ENCODE peak calls at places on chromosome 3, in five cellular contexts. U is sigmoid colon, L is HepG2, X is esophagus muscularis mucosa, N is K562. Y is an unnamed sample.

GRCh38 chr3:13011369-13012227 is 61.6 kb downstream of the IQSEC1 start:
- DNase-seq in N (peak), L (peak), X (no peak), U (peak), Y (peak)

GRCh38 chr3:47841786-47842349 is 38.9 kb downstream of the DHX30 start:
- DNase-seq in U (no peak), L (no peak), N (no peak), X (no peak), Y (no peak)

GRCh38 chr3:174424656-174425055 is 434.5 kb upstream of the NAALADL2 start:
- DNase-seq in N (no peak), X (no peak), U (no peak), L (no peak), Y (no peak)

GRCh38 chr3:74435631-74436030 is 178.8 kb downstream of the CNTN3 start:
- DNase-seq in X (no peak), L (no peak), U (no peak), N (no peak), Y (no peak)

GRCh38 chr3:47000922-47001730 is 21.7 kb downstream of the NBEAL2 start:
- DNase-seq in N (no peak), X (no peak), U (no peak), L (no peak), Y (no peak)

GRCh38 chr3:37905987-37906674 is 44.5 kb downstream of the CTDSPL start:
- DNase-seq in L (peak), N (no peak), U (no peak), X (no peak), Y (no peak)

GRCh38 chr3:170233532-170233931 is 11.3 kb downstream of the PRKCI start:
- DNase-seq in L (peak), U (no peak), X (no peak), N (no peak), Y (peak)

GRCh38 chr3:27658741-27659140 is 63.4 kb downstream of the EOMES start:
- DNase-seq in L (no peak), U (no peak), X (no peak), N (no peak), Y (no peak)

GRCh38 chr3:126342211-126342610 is 15.0 kb downstream of the KLF15 start:
- DNase-seq in U (no peak), L (no peak), X (no peak), N (no peak), Y (no peak)

GRCh38 chr3:130517541-130517940 is 564 bp downstream of the COL6A6 start:
- DNase-seq in X (no peak), L (no peak), N (no peak), U (no peak), Y (no peak)

GRCh38 chr3:72185549-72186484 is 400.9 kb upstream of the PROK2 start:
- DNase-seq in X (no peak), U (no peak), N (peak), L (peak), Y (no peak)

GRCh38 chr3:45124379-45124778 is 21.8 kb downstream of the CDCP1 start:
- DNase-seq in L (no peak), N (no peak), U (no peak), X (no peak), Y (no peak)

GRCh38 chr3:138625707-138626365 is 17.3 kb downstream of the FAIM start:
- DNase-seq in U (no peak), L (no peak), X (no peak), N (no peak), Y (no peak)

GRCh38 chr3:37492977-37493471 is 318.6 kb upstream of the LRRFIP2 start:
- DNase-seq in L (no peak), X (no peak), U (no peak), N (no peak), Y (no peak)

GRCh38 chr3:186844908-186845307 is 2.4 kb downstream of the ADIPOQ start:
- DNase-seq in X (no peak), U (no peak), L (no peak), N (no peak), Y (no peak)

GRCh38 chr3:186842426-186843038 is at the start of gene ADIPOQ:
- DNase-seq in L (no peak), U (no peak), X (no peak), N (no peak), Y (no peak)

GRCh38 chr3:186843039-186843432 is 526 bp downstream of the ADIPOQ start:
- DNase-seq in X (no peak), N (no peak), U (no peak), L (no peak), Y (no peak)

GRCh38 chr3:186841637-186842036 is 873 bp upstream of the ADIPOQ start:
- DNase-seq in N (no peak), X (no peak), U (no peak), L (no peak), Y (no peak)

DNA sequence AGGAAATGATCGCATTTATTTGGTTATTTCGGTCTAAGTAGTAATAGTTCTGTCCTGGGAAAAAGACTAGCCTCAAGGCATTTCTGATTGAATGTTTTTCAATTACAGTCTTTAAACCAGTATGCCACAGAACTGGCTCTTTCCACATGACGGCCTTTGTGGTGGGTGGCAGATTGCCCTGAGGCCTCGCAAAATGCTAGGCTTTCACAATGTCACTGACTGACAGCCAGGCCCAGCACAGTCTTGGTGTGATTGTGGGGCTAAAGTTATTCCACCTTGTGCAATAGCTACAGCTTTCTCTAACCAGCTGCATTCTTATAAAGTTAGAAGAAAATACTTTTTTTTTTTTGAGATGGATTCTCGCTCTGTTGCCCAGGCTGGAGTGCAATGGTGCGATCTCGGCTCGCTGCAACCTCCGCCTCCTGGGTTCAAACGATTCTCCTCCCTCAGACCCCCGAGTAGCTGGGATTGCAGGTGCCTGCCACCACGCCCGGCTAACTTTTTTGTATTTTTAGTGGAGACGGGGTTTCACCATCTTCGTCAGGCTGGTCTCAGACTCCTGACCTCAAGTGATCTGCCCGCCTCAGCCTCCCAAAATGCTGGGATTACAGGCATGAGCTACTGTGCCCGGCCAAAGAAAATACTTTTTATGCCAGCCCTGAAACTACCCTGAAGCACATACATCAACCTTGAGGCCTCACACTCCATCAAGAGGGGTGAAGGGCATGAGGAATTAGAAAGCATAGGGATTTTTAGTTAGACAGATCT is 2.5 kb upstream of the ADIPOQ start:
- DNase-seq in X (no peak), N (no peak), U (no peak), L (no peak), Y (no peak)
- TF ChIP-seq POLR2AphosphoS5 in X (no peak), N (no peak), U (no peak), L (no peak), Y (no peak)

DNA sequence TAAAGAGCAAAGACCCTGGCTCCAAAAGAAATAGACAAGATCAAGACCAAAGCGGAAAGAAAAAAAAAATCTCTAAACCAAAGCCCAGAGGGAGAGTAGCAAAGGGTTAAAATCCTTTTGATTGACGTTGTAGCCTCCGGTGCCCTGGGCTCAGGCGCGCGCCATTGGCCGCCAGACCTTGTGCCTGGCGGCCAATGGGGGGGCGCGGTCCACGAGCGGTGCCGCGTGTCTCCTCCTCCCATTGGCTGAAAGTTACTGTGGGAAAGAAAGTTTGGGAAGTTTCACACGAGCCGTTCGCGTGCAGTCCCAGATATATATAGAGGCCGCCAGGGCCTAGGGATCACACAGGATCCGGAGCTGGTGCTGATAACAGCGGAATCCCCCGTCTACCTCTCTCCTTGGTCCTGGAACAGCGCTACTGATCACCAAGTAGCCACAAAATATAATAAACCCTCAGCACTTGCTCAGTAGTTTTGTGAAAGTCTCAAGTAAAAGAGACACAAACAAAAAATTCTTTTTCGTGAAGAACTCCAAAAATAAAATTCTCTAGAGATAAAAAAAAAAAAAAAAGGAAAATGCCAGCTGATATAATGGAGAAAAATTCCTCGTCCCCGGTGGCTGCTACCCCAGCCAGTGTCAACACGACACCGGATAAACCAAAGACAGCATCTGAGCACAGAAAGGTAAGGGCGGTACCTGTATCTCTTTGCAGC is at the start of gene HES1:
- DNase-seq in X (peak), U (peak), N (peak), L (peak), Y (peak)
- TF ChIP-seq EP300 in X (no peak), U (no peak), N (peak), L (no peak), Y (no peak)

DNA sequence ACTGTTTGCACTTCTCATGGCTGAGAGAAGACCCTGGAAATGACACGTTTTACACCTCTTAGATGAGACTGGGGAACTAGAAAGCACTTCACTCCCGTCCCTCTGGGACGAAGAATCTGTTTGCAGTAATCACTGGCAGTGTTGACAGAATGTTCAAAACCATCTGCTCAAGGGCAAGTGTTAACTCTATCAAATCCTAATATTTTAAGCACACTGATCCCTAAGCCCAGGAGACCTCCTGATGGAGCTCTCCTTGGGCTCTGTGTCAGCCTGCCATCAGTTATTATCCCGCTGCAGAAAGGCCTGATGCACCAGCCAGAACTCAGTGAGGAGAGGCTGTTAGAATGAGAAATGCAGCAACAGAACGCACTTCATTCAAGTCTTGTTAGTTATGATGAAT is 323.8 kb upstream of the DNAJC19 start:
- DNase-seq in N (no peak), U (no peak), L (no peak), X (no peak), Y (no peak)
- H3K27ac ChIP-seq in N (no peak), U (no peak), L (no peak), X (no peak), Y (no peak)

GRCh38 chr3:49716691-49717538 is 2.6 kb downstream of the AMIGO3 start:
- DNase-seq in N (no peak), X (no peak), L (no peak), U (peak), Y (no peak)
- TF ChIP-seq POLR2AphosphoS5 in N (no peak), X (no peak), L (no peak), U (no peak), Y (no peak)

GRCh38 chr3:14235003-14235876 is 56.6 kb downstream of the LSM3 start:
- DNase-seq in U (no peak), X (no peak), L (no peak), N (no peak), Y (peak)
- TF ChIP-seq EP300 in U (no peak), X (no peak), L (no peak), N (no peak), Y (no peak)

GRCh38 chr3:50205719-50206276 is 727 bp downstream of the SLC38A3 start:
- DNase-seq in U (no peak), N (peak), L (peak), X (no peak), Y (peak)
- H3K27ac ChIP-seq in U (no peak), N (no peak), L (peak), X (no peak), Y (no peak)

GRCh38 chr3:115100172-115100571 is 46.9 kb downstream of the ZBTB20 start:
- DNase-seq in X (no peak), U (no peak), N (no peak), L (peak), Y (no peak)
- TF ChIP-seq POLR2AphosphoS5 in X (no peak), U (peak), N (no peak), L (no peak), Y (peak)

GRCh38 chr3:59812778-59813558 is 763.1 kb upstream of the CFAP20DC start:
- DNase-seq in X (no peak), L (no peak), U (no peak), N (no peak), Y (no peak)

GRCh38 chr3:59809750-59810444 is 760.1 kb upstream of the CFAP20DC start:
- DNase-seq in U (no peak), L (no peak), N (no peak), X (no peak), Y (no peak)

GRCh38 chr3:59808431-59808830 is 758.6 kb upstream of the CFAP20DC start:
- DNase-seq in X (no peak), L (no peak), U (no peak), N (no peak), Y (no peak)

GRCh38 chr3:59809016-59809415 is 759.2 kb upstream of the CFAP20DC start:
- DNase-seq in X (no peak), N (no peak), U (no peak), L (no peak), Y (no peak)

GRCh38 chr3:59812188-59812587 is 762.4 kb upstream of the CFAP20DC start:
- DNase-seq in U (no peak), N (no peak), L (no peak), X (no peak), Y (no peak)
- TF ChIP-seq EP300 in U (no peak), N (no peak), L (no peak), X (no peak), Y (no peak)